ENCODE peak calls at places on chromosomes 1 and 21, in four cellular contexts. V is IMR-90; Q is T-helper 2 cell; G is stimulated activated CD4-positive, alpha-beta T cell treated with anti-CD3 and anti-CD28 coated beads, Interleukin-2, amount 100 ng/mL, for 48 hours. D is an unnamed sample.

GRCh38 chr1:184021666-184022198 is 15.8 kb downstream of the COLGALT2 start:
- DNase-seq in G (no peak), V (no peak), Q (no peak), D (no peak)

GRCh38 chr1:236064674-236065508 is at the start of gene NID1:
- DNase-seq in V (peak), Q (no peak), G (no peak), D (no peak)

GRCh38 chr1:245771521-245772281 is 616.9 kb downstream of the KIF26B start:
- DNase-seq in G (no peak), Q (no peak), V (peak), D (no peak)

GRCh38 chr21:38766987-38767722 is 38.6 kb upstream of the ETS2 start:
- DNase-seq in Q (no peak), V (no peak), G (peak), D (no peak)

GRCh38 chr1:22749919-22750670 is 39.5 kb downstream of the EPHB2 start:
- DNase-seq in V (peak), Q (no peak), G (no peak), D (no peak)

GRCh38 chr1:108551157-108551862 is 8.6 kb upstream of the EEIG2 start:
- DNase-seq in G (no peak), Q (no peak), V (no peak), D (no peak)

GRCh38 chr1:26493267-26493666 is 21.0 kb downstream of the HMGN2 start:
- DNase-seq in Q (no peak), V (no peak), G (no peak), D (no peak)

GRCh38 chr1:18561967-18562366 is 68.7 kb upstream of the PAX7 start:
- DNase-seq in V (no peak), Q (no peak), G (no peak), D (no peak)

GRCh38 chr1:189787201-189787600 is 690.5 kb downstream of the BRINP3 start:
- DNase-seq in Q (no peak), G (no peak), V (peak), D (no peak)

GRCh38 chr1:64335634-64336033 is 132.2 kb downstream of the UBE2U start:
- DNase-seq in Q (no peak), G (no peak), V (no peak), D (no peak)

GRCh38 chr1:109762039-109762585 is 1.6 kb downstream of the EPS8L3 start:
- DNase-seq in G (no peak), Q (no peak), V (no peak), D (no peak)

GRCh38 chr1:14500912-14501311 is 97.6 kb upstream of the KAZN start:
- DNase-seq in V (no peak), Q (no peak), G (no peak), D (no peak)

GRCh38 chr1:44084998-44085675 is 33.5 kb upstream of the KLF17 start:
- DNase-seq in G (no peak), V (peak), Q (no peak), D (no peak)

GRCh38 chr1:20785907-20786309 is 1.2 kb downstream of the HP1BP3 start:
- DNase-seq in G (no peak), Q (no peak), V (no peak), D (no peak)

GRCh38 chr21:39381009-39381408 is 32.1 kb upstream of the HMGN1 start:
- DNase-seq in G (no peak), Q (no peak), V (no peak), D (no peak)

D was measured in cerebellar nuclear complex.